ENCODE peak calls at places on chromosomes 5 and 9, in nine cellular contexts. O, B, U, I, T, Q, C, K and E are unnamed samples.
A peak's percentile ranks its signal among the peaks of the same experiment; 100 is the strongest.

GRCh38 chr9:14245901-14246525 is 67.9 kb downstream of the NFIB start:
- DNase-seq in T (no peak), K (no peak), O (no peak), B (no peak), Q (no peak), U (no peak), I (no peak), C (peak; percentile 61), E (no peak)

GRCh38 chr9:134206317-134207300 is 42.2 kb upstream of the RNU6ATAC start:
- DNase-seq in O (no peak), T (no peak), C (no peak), U (no peak), K (no peak), Q (no peak), B (no peak), I (peak; percentile 62), E (no peak)

GRCh38 chr9:98834386-98834785 is 26.9 kb downstream of the GALNT12 start:
- DNase-seq in O (no peak), T (no peak), Q (no peak), B (no peak), I (no peak), U (no peak), K (no peak), C (no peak), E (no peak)

GRCh38 chr9:107491081-107492053 is 1.8 kb upstream of the KLF4 start:
- DNase-seq in B (no peak), C (no peak), T (peak; percentile 22), I (peak; percentile 81), K (no peak), O (no peak), Q (no peak), U (no peak), E (no peak)

GRCh38 chr5:81268797-81269196 is 32.6 kb upstream of the ZCCHC9 start:
- DNase-seq in Q (no peak), T (no peak), B (no peak), C (peak; percentile 90), I (no peak), U (no peak), O (no peak), K (no peak), E (no peak)

GRCh38 chr9:26112724-26113123 is 434.5 kb upstream of the TUSC1 start:
- DNase-seq in Q (no peak), C (peak; percentile 18), U (no peak), T (no peak), O (no peak), B (no peak), I (no peak), K (no peak), E (no peak)

GRCh38 chr5:74766348-74766886 is 500 bp downstream of the GFM2 start:
- DNase-seq in U (no peak), K (peak; percentile 5), T (peak; percentile 16), B (no peak), Q (no peak), C (peak; percentile 74), I (no peak), O (no peak), E (no peak)

GRCh38 chr5:122759310-122759709 is 15.6 kb upstream of the SNX2 start:
- DNase-seq in I (no peak), Q (no peak), C (no peak), T (no peak), O (no peak), K (no peak), B (no peak), U (no peak), E (no peak)

GRCh38 chr5:72467987-72468386 is 39.2 kb downstream of the ZNF366 start:
- DNase-seq in C (peak; percentile 87), K (no peak), I (no peak), O (no peak), T (no peak), B (no peak), U (no peak), Q (no peak), E (no peak)